ENCODE peak calls at places on chromosomes 11 and 22, in four cellular contexts. One of them, this sample, is unnamed.

GRCh38 chr11:61413496-61413895 is 16.3 kb downstream of the CPSF7 start:
- DNase-seq in ovary: no peak
- DNase-seq in body of pancreas: no peak
- DNase-seq in IMR-90: peak; percentile 41
- DNase-seq in this sample: no peak

GRCh38 chr11:106391771-106392412 is 314.4 kb downstream of the AASDHPPT start:
- DNase-seq in IMR-90: peak; percentile 68
- DNase-seq in body of pancreas: no peak
- DNase-seq in ovary: no peak
- DNase-seq in this sample: no peak

GRCh38 chr11:12195773-12196172 is 85.4 kb downstream of the MICAL2 start:
- DNase-seq in body of pancreas: no peak
- DNase-seq in ovary: no peak
- DNase-seq in IMR-90: no peak
- DNase-seq in this sample: no peak

GRCh38 chr11:73729594-73730206 is 31.2 kb downstream of the RAB6A start:
- DNase-seq in body of pancreas: peak; percentile 14
- DNase-seq in ovary: no peak
- DNase-seq in IMR-90: no peak
- DNase-seq in this sample: no peak

GRCh38 chr11:71336996-71337772 is 84.8 kb upstream of the SHANK2 start:
- DNase-seq in IMR-90: no peak
- DNase-seq in ovary: no peak
- DNase-seq in body of pancreas: no peak
- DNase-seq in this sample: no peak

GRCh38 chr22:50192825-50193204 is 7.1 kb downstream of the TRABD start:
- DNase-seq in ovary: peak; percentile 13
- DNase-seq in body of pancreas: no peak
- DNase-seq in IMR-90: no peak
- DNase-seq in this sample: no peak

GRCh38 chr11:31809857-31810778 is 1.0 kb downstream of the PAX6 start:
- DNase-seq in ovary: no peak
- DNase-seq in IMR-90: peak; percentile 28
- DNase-seq in body of pancreas: peak; percentile 36
- DNase-seq in this sample: no peak

GRCh38 chr11:28169816-28170215 is 61.6 kb downstream of the METTL15 start:
- DNase-seq in body of pancreas: no peak
- DNase-seq in IMR-90: peak; percentile 71
- DNase-seq in ovary: no peak
- DNase-seq in this sample: no peak

GRCh38 chr11:1481861-1482441 is 4.6 kb downstream of the MOB2 start:
- DNase-seq in IMR-90: no peak
- DNase-seq in body of pancreas: peak; percentile 3
- DNase-seq in ovary: no peak
- DNase-seq in this sample: no peak

GRCh38 chr11:45025716-45026492 is 75.2 kb upstream of the TP53I11 start:
- DNase-seq in body of pancreas: peak; percentile 29
- DNase-seq in ovary: no peak
- DNase-seq in IMR-90: peak; percentile 22
- DNase-seq in this sample: peak; percentile 88

GRCh38 chr22:30523646-30524489 is 18.4 kb upstream of the SEC14L4 start:
- DNase-seq in body of pancreas: no peak
- DNase-seq in ovary: no peak
- DNase-seq in IMR-90: no peak
- DNase-seq in this sample: no peak

GRCh38 chr11:130068986-130069683 is 559 bp upstream of the APLP2 start:
- DNase-seq in body of pancreas: peak; percentile 72
- DNase-seq in ovary: peak; percentile 82
- DNase-seq in IMR-90: peak; percentile 80
- DNase-seq in this sample: peak; percentile 88

GRCh38 chr11:48096588-48097525 is 116.5 kb downstream of the PTPRJ start:
- DNase-seq in ovary: no peak
- DNase-seq in body of pancreas: no peak
- DNase-seq in IMR-90: peak; percentile 39
- DNase-seq in this sample: no peak

GRCh38 chr11:66545701-66546367 is at the start of gene ZDHHC24:
- DNase-seq in ovary: peak; percentile 97
- DNase-seq in IMR-90: peak; percentile 95
- DNase-seq in body of pancreas: peak; percentile 98
- DNase-seq in this sample: peak; percentile 98
- TF ChIP-seq POLR2A in ovary: no peak
- TF ChIP-seq POLR2A in IMR-90: peak; percentile 87
- TF ChIP-seq POLR2A in body of pancreas: peak; percentile 82
- TF ChIP-seq POLR2A in this sample: no peak

DNA sequence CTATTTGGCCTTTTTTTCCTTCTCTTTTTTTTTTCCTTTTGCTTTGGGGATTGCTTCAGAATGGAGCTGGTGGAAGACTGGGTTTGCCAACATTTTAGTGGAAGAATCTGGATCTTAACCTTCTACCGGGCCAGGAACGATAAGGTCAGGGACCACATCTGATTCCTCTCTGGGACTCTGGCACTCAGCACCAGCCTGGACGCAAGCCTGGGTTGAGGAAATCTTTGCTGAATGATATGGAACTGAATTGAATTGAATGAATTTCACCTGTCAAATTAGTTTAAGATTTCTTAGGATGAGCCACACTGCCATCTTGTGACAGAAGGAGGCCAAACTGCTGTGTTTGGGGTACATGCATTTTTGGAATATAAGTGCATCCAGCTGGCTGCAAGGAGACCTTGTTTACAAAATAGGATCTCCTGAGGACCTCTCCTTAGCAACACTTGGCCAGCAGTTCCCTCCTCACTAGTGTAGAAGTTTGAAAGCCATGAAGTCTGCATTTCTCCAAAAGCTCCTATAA is 30.4 kb downstream of the TPBGL start:
- DNase-seq in IMR-90: peak; percentile 27
- DNase-seq in body of pancreas: no peak
- DNase-seq in ovary: no peak
- DNase-seq in this sample: no peak
- TF ChIP-seq CTCF in IMR-90: peak; percentile 40
- TF ChIP-seq CTCF in body of pancreas: no peak
- TF ChIP-seq CTCF in ovary: no peak
- TF ChIP-seq CTCF in this sample: no peak

DNA sequence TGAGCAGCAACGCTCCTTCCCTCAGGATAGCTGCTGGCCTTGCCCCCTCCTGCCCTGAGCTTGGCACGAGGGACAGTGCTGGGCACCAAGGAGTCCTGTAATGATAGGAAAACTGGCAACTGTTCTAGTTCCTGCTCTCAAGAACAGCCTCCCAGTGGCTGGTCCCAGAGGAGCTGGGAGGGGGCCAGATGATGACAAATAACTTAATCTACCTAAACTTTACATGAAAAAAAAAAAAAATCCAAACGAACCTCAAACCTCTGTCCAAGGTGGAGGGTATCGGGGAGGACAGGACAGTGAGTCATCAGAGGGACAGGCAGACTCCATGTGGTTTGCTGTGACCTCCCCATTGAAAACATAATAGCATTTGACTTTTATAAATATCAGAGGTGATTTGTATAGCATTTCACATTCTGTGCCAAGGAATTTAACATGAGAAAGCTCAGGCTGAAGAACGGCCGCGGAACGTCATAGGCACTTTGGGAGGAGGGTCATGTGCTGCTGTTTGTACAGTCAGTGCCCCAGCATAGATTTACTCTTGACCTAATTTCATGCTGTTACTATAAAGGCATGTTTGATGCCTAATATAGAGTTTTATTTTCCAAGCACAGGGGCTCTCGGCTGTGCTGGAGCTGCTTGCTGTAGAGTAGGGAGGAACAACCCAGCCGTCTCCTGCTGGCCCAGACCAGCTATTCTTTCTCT is 98.2 kb upstream of the NNMT start:
- DNase-seq in body of pancreas: peak; percentile 87
- DNase-seq in IMR-90: peak; percentile 71
- DNase-seq in ovary: peak; percentile 69
- DNase-seq in this sample: peak; percentile 78
- TF ChIP-seq POLR2A in body of pancreas: peak; percentile 41
- TF ChIP-seq POLR2A in IMR-90: no peak
- TF ChIP-seq POLR2A in ovary: no peak
- TF ChIP-seq POLR2A in this sample: peak; percentile 72

GRCh38 chr11:46075928-46076327 is 45.3 kb downstream of the PHF21A start:
- DNase-seq in IMR-90: no peak
- DNase-seq in ovary: no peak
- DNase-seq in body of pancreas: no peak
- DNase-seq in this sample: no peak
- TF ChIP-seq CTCF in IMR-90: peak; percentile 20
- TF ChIP-seq CTCF in ovary: no peak
- TF ChIP-seq CTCF in body of pancreas: no peak
- TF ChIP-seq CTCF in this sample: no peak

GRCh38 chr11:34053161-34053686 is 1.7 kb downstream of the CAPRIN1 start:
- DNase-seq in body of pancreas: peak; percentile 75
- DNase-seq in IMR-90: peak; percentile 76
- DNase-seq in ovary: peak; percentile 52
- DNase-seq in this sample: peak; percentile 78
- TF ChIP-seq POLR2A in body of pancreas: peak; percentile 44
- TF ChIP-seq POLR2A in IMR-90: peak; percentile 57
- TF ChIP-seq POLR2A in ovary: no peak
- TF ChIP-seq POLR2A in this sample: no peak

DNA sequence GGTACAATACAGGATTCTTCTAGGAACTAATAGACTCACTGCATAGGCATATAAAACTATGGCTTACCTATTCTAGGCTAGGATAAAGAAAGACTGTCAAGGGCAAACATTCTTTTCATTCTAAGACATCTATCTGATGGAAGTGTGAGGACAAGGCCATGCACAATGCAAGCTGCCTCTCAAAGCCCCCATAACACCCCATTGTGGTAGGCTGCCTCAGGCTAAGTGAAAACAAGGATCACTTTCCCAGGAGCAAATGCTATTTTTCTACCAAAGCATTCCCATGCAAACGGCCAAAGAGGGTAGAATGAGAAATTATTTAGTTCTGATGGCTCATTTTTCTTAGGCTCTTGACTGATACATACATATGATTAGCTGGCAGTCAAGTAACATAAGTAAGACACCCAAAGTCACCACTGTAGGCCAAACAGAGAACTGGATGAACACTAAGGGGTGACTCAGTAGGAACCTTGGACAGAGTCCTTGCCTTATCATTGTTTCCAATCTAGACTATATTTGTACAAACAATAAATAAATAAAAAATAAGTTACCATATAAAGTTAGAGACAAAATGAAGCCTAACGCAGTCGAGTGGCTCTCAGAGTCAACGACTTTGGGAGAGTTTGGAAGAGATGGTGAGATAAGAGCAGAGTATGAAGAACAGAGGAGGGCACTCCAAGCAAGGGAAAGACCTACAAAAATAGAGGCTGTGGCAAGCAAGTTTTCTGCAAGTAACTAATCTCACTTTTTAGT is 303.6 kb downstream of the SBF2 start:
- DNase-seq in IMR-90: peak; percentile 37
- DNase-seq in ovary: no peak
- DNase-seq in body of pancreas: no peak
- DNase-seq in this sample: no peak
- TF ChIP-seq CTCF in IMR-90: peak; percentile 41
- TF ChIP-seq CTCF in ovary: no peak
- TF ChIP-seq CTCF in body of pancreas: no peak
- TF ChIP-seq CTCF in this sample: peak; percentile 21

GRCh38 chr22:36464715-36465231 is 16.7 kb downstream of the TXN2 start:
- DNase-seq in body of pancreas: peak; percentile 45
- DNase-seq in IMR-90: no peak
- DNase-seq in ovary: no peak
- DNase-seq in this sample: no peak
- TF ChIP-seq POLR2A in body of pancreas: no peak
- TF ChIP-seq POLR2A in IMR-90: no peak
- TF ChIP-seq POLR2A in ovary: peak; percentile 0
- TF ChIP-seq POLR2A in this sample: peak; percentile 17

This sample was measured in heart left ventricle.